ENCODE peak calls at places on chromosome 5, in five cellular contexts. W is GM23248; J is aorta; N is cardiac muscle cell; E is CD4-positive, alpha-beta memory T cell. R is an unnamed sample.

GRCh38 chr5:176639981-176640380 is 7.3 kb upstream of the TSPAN17 start:
- DNase-seq in W (peak; percentile 66), J (peak; percentile 83), N (peak; percentile 43), E (no peak), R (no peak)

GRCh38 chr5:58318468-58318867 is 141.4 kb downstream of the PLK2 start:
- DNase-seq in W (peak; percentile 58), J (no peak), N (peak; percentile 28), E (no peak), R (no peak)

GRCh38 chr5:60257852-60258251 is 364.3 kb upstream of the PDE4D start:
- DNase-seq in W (no peak), J (no peak), N (no peak), E (no peak), R (no peak)

GRCh38 chr5:176542135-176542595 is 5.0 kb upstream of the RNF44 start:
- DNase-seq in W (no peak), J (no peak), N (no peak), E (peak; percentile 62), R (no peak)

GRCh38 chr5:102902647-102903046 is 147.5 kb downstream of the PAM start:
- DNase-seq in W (no peak), J (no peak), N (no peak), E (no peak), R (no peak)

GRCh38 chr5:149445739-149446369 is 66.8 kb upstream of the IL17B start:
- DNase-seq in W (peak; percentile 97), J (no peak), N (peak; percentile 96), E (no peak), R (peak; percentile 83)

GRCh38 chr5:2699231-2699630 is 52.2 kb downstream of the IRX2 start:
- DNase-seq in W (no peak), J (no peak), N (no peak), E (no peak), R (no peak)

GRCh38 chr5:178941361-178941760 is 363 bp downstream of the ZNF454 start:
- DNase-seq in W (peak; percentile 54), J (peak; percentile 75), N (peak; percentile 37), E (no peak), R (peak; percentile 32)

GRCh38 chr5:55102345-55102744 is at the start of gene GZMA:
- DNase-seq in W (no peak), J (no peak), N (peak; percentile 2), E (peak; percentile 81), R (no peak)

GRCh38 chr5:77181596-77182304 is 28.7 kb upstream of the PDE8B start:
- DNase-seq in W (no peak), J (peak; percentile 75), N (no peak), E (no peak), R (no peak)

GRCh38 chr5:141382469-141383294 is at the start of gene PCDHGA7:
- DNase-seq in W (no peak), J (peak; percentile 58), N (peak; percentile 38), E (no peak), R (no peak)

GRCh38 chr5:177419045-177419444 is 7.4 kb upstream of the GRK6 start:
- DNase-seq in W (peak; percentile 46), J (no peak), N (peak; percentile 88), E (no peak), R (no peak)

GRCh38 chr5:43020294-43020711 is 19.8 kb downstream of the ANXA2R start:
- DNase-seq in W (no peak), J (no peak), N (peak; percentile 54), E (no peak), R (no peak)

GRCh38 chr5:96703384-96703910 is 41.3 kb downstream of the CAST start:
- DNase-seq in W (peak; percentile 45), J (no peak), N (peak; percentile 25), E (peak; percentile 83), R (no peak)

GRCh38 chr5:2901511-2901910 is 150.0 kb upstream of the IRX2 start:
- DNase-seq in W (no peak), J (no peak), N (no peak), E (no peak), R (no peak)

GRCh38 chr5:119347574-119347973 is 8.2 kb upstream of the TNFAIP8 start:
- DNase-seq in W (no peak), J (no peak), N (no peak), E (no peak), R (no peak)

GRCh38 chr5:76169536-76169935 is 86.4 kb downstream of the SV2C start:
- DNase-seq in W (no peak), J (no peak), N (no peak), E (no peak), R (no peak)

GRCh38 chr5:388266-389196 is 54.4 kb upstream of the EXOC3 start:
- DNase-seq in W (no peak), J (peak; percentile 68), N (no peak), E (no peak), R (no peak)

GRCh38 chr5:134609232-134609851 is 23.3 kb downstream of the SAR1B start:
- DNase-seq in W (no peak), J (no peak), N (no peak), E (no peak), R (no peak)

GRCh38 chr5:54309237-54309636 is 1.1 kb downstream of the ARL15 start:
- DNase-seq in W (peak; percentile 48), J (no peak), N (peak; percentile 18), E (no peak), R (no peak)

GRCh38 chr5:153158608-153159007 is 331.9 kb upstream of the GRIA1 start:
- DNase-seq in W (peak; percentile 20), J (no peak), N (no peak), E (no peak), R (no peak)

GRCh38 chr5:58314356-58315045 is 145.4 kb downstream of the PLK2 start:
- DNase-seq in W (no peak), J (no peak), N (no peak), E (no peak), R (peak; percentile 23)

GRCh38 chr5:82222597-82223574 is 55.3 kb downstream of the RPS23 start:
- DNase-seq in W (peak; percentile 10), J (no peak), N (peak; percentile 8), E (no peak), R (no peak)

GRCh38 chr5:10762178-10762775 is 1.2 kb upstream of the DAP start:
- DNase-seq in W (no peak), J (no peak), N (peak; percentile 36), E (no peak), R (peak; percentile 46)

GRCh38 chr5:87361536-87362213 is 51.1 kb downstream of the CCNH start:
- DNase-seq in W (peak; percentile 26), J (no peak), N (peak; percentile 48), E (no peak), R (no peak)

GRCh38 chr5:41793156-41793770 is 77.0 kb downstream of the OXCT1 start:
- DNase-seq in W (peak; percentile 75), J (no peak), N (peak; percentile 74), E (no peak), R (no peak)

GRCh38 chr5:170585278-170585677 is 81.5 kb downstream of the KCNIP1 start:
- DNase-seq in W (no peak), J (no peak), N (no peak), E (no peak), R (no peak)

GRCh38 chr5:180088561-180088960 is 17.0 kb upstream of the RNF130 start:
- DNase-seq in W (no peak), J (no peak), N (no peak), E (no peak), R (no peak)

GRCh38 chr5:84036842-84037241 is 316.2 kb upstream of the HAPLN1 start:
- DNase-seq in W (no peak), J (no peak), N (no peak), E (no peak), R (no peak)

GRCh38 chr5:34533582-34534236 is 122.4 kb upstream of the RAI14 start:
- DNase-seq in W (peak; percentile 43), J (no peak), N (no peak), E (no peak), R (no peak)
- H3K4me3 ChIP-seq in W (no peak overlapping the region), J (no peak overlapping the region), N (no peak overlapping the region), E (no peak overlapping the region), R (no peak overlapping the region)

GRCh38 chr5:122089614-122090013 is 11.6 kb upstream of the LOX start:
- DNase-seq in W (peak; percentile 93), J (no peak), N (peak; percentile 87), E (no peak), R (no peak)

GRCh38 chr5:122093861-122094650 is 16.0 kb upstream of the LOX start:
- DNase-seq in W (peak; percentile 86), J (no peak), N (no peak), E (no peak), R (no peak)

GRCh38 chr5:122091942-122092600 is 14.0 kb upstream of the LOX start:
- DNase-seq in W (peak; percentile 81), J (no peak), N (peak; percentile 67), E (no peak), R (no peak)

GRCh38 chr5:122095158-122095557 is 17.1 kb upstream of the LOX start:
- DNase-seq in W (no peak), J (no peak), N (no peak), E (no peak), R (no peak)

DNA sequence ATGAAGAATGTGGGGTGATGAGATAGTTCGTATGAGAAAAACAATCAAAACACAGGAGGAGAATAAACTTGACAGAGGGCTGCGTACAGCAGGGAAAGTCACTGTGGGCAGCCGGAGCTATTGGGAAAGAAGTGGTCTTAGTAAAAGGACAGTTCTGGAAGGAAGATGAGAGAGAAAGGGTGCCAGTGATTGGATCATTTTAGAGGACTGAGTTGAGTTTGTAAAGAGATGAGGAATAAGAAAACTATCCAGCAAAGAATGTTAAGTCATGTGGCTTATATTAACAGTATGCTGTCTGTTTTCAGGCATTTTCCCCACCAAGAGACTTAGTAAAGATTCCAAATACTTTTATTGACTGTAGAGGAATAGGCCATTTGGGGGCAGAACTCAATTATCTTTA is 15.4 kb upstream of the LOX start:
- DNase-seq in W (peak; percentile 94), J (no peak), N (peak; percentile 63), E (no peak), R (no peak)
- H3K4me1 ChIP-seq in W (peaks cover 70% of the 10 kb centered on the region), J (no peaks in the 10 kb centered on the region), N (no peaks in the 10 kb centered on the region), E (no peaks in the 10 kb centered on the region), R (no peaks in the 10 kb centered on the region)

GRCh38 chr5:11791777-11792176 is 112.5 kb downstream of the CTNND2 start:
- DNase-seq in W (no peak), J (no peak), N (no peak), E (no peak), R (no peak)

GRCh38 chr5:11801061-11801460 is 103.2 kb downstream of the CTNND2 start:
- DNase-seq in W (no peak), J (no peak), N (no peak), E (no peak), R (no peak)

GRCh38 chr5:11792621-11793020 is 111.6 kb downstream of the CTNND2 start:
- DNase-seq in W (no peak), J (no peak), N (no peak), E (no peak), R (no peak)

GRCh38 chr5:11793396-11793795 is 110.8 kb downstream of the CTNND2 start:
- DNase-seq in W (no peak), J (no peak), N (no peak), E (no peak), R (no peak)

DNA sequence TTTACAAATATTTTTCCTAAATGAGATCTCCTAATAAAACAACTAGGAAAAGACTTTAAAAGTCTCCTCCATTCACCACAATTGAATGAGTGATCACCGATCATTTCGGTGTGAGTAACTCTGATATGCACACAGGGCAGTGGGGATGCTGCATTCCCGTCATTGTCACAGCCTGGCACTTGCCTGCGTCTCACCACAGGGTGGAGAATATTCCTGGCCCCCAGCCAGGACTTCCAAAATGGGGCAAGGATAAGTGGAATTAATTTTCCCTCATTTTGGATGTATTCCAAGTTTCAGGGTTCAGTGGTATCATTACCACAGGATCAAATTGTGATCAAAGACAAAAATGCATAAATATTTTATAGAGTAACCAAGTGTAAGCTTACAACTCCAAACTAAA is 107.1 kb downstream of the CTNND2 start:
- DNase-seq in W (no peak), J (no peak), N (no peak), E (no peak), R (no peak)
- H3K4me3 ChIP-seq in W (no peak overlapping the region), J (no peak overlapping the region), N (no peak overlapping the region), E (no peak overlapping the region), R (no peak overlapping the region)

GRCh38 chr5:158857376-158857775 is 242.3 kb downstream of the EBF1 start:
- DNase-seq in W (no peak), J (no peak), N (no peak), E (no peak), R (no peak)
- H3K4me1 ChIP-seq in W (no peaks in the 10 kb centered on the region), J (peaks cover 31% of the 10 kb centered on the region), N (peaks cover 16% of the 10 kb centered on the region), E (peaks cover 15% of the 10 kb centered on the region), R (peaks cover 7% of the 10 kb centered on the region)

R was measured in uterus.